ENCODE peak calls at places on chromosomes 11 and 22, in eight cellular contexts. D is cardiac muscle cell, I is cardiac fibroblast, Y is ovary, J is GM12865, O is K562, M is brain microvascular endothelial cell, U is tibial artery. W is an unnamed sample.

GRCh38 chr22:20039683-20040325 is 18.9 kb downstream of the TANGO2 start:
- DNase-seq in D (no peak), O (no peak), I (no peak), J (no peak), M (no peak), Y (no peak), U (no peak), W (peak)

GRCh38 chr11:79525257-79525656 is 84.4 kb upstream of the TENM4 start:
- DNase-seq in M (no peak), O (no peak), D (no peak), J (no peak), Y (no peak), U (no peak), I (no peak), W (no peak)

GRCh38 chr22:17764036-17764435 is 10.2 kb downstream of the BID start:
- DNase-seq in D (no peak), O (no peak), J (no peak), U (no peak), I (no peak), M (no peak), Y (no peak), W (no peak)

GRCh38 chr22:46783721-46784120 is 21.3 kb downstream of the TBC1D22A start:
- DNase-seq in I (no peak), Y (no peak), O (no peak), M (no peak), J (no peak), D (peak), U (no peak), W (no peak)

GRCh38 chr11:44421090-44421675 is 111.2 kb upstream of the ALX4 start:
- DNase-seq in D (no peak), O (no peak), J (no peak), M (no peak), Y (no peak), I (no peak), U (no peak), W (no peak)

GRCh38 chr22:46649176-46650077 is 29.2 kb downstream of the GRAMD4 start:
- DNase-seq in I (peak), U (no peak), D (peak), Y (no peak), O (peak), J (no peak), M (peak), W (peak)

GRCh38 chr11:134292661-134293060 is 16.5 kb downstream of the GLB1L3 start:
- DNase-seq in M (no peak), U (no peak), J (no peak), Y (no peak), D (no peak), O (no peak), I (no peak), W (no peak)

GRCh38 chr11:117022526-117022925 is 75.7 kb downstream of the SIK3 start:
- DNase-seq in J (peak), U (no peak), I (no peak), Y (no peak), D (no peak), M (no peak), O (no peak), W (no peak)

GRCh38 chr11:69662806-69663205 is 12.3 kb downstream of the LTO1 start:
- DNase-seq in I (no peak), M (no peak), O (no peak), D (no peak), U (no peak), Y (peak), J (no peak), W (no peak)

GRCh38 chr11:45850446-45850845 is 3.2 kb downstream of the CRY2 start:
- DNase-seq in O (no peak), Y (no peak), D (peak), M (peak), J (no peak), I (peak), U (no peak), W (no peak)

GRCh38 chr22:27801616-27802388 is at the start of gene MN1:
- DNase-seq in O (no peak), J (peak), M (no peak), I (peak), U (no peak), D (peak), Y (peak), W (no peak)

GRCh38 chr11:122808494-122808893 is 29.8 kb upstream of the CRTAM start:
- DNase-seq in M (peak), D (peak), I (peak), U (no peak), Y (no peak), O (no peak), J (peak), W (no peak)

GRCh38 chr11:66856496-66857233 is at the start of gene LRFN4:
- DNase-seq in O (peak), Y (no peak), J (peak), M (no peak), U (no peak), D (no peak), I (no peak), W (no peak)

GRCh38 chr11:57597971-57598830 is 716 bp downstream of the SERPING1 start:
- DNase-seq in Y (peak), I (peak), J (no peak), D (peak), O (peak), U (peak), M (no peak), W (no peak)

GRCh38 chr11:17471501-17471900 is 5.1 kb downstream of the ABCC8 start:
- DNase-seq in Y (no peak), U (no peak), D (no peak), O (peak), J (peak), I (no peak), M (no peak), W (no peak)

GRCh38 chr22:41367039-41367679 is 14.6 kb upstream of the TEF start:
- DNase-seq in D (peak), O (peak), U (peak), M (peak), J (no peak), Y (peak), I (peak), W (peak)

GRCh38 chr22:41367680-41368542 is 13.8 kb upstream of the TEF start:
- DNase-seq in Y (peak), U (peak), M (no peak), O (no peak), D (peak), J (no peak), I (peak), W (no peak)

GRCh38 chr22:41365425-41365824 is 16.3 kb upstream of the TEF start:
- DNase-seq in O (no peak), Y (no peak), I (no peak), M (no peak), D (no peak), J (no peak), U (no peak), W (no peak)

GRCh38 chr22:41364955-41365354 is 16.8 kb upstream of the TEF start:
- DNase-seq in I (no peak), M (no peak), J (no peak), Y (no peak), O (no peak), D (no peak), U (no peak), W (no peak)

DNA sequence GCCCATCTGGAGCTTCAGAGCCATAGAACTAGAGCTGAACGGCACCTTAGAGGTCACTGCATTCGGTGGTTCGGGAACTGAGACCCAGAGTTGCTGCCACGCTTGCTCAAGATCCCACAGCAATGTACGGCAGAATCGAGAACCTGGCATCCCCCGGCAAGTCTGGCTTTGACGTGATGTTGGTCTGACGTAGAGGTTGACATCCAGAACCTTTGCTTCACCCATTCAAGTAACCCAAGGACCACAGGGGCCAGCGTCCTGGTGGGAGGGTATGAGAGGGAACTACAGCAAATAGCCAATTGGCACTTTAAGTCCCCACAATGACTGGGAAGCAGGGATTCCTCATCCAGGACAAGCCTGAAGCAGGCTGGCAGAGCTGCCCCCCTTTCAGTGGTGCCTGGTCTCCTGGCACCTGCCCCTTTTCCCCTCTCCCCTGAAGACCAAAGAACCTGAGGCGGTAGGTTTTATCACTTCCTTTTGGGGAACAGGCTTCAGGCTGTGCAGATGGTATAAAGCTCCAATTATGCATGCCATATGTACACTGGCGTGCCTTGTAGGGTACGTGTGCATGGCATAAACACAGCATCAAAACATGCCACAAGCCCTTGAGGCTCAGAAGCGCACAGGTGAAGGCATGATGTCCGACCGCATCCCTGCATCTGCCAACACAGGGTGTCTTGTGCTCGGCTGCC is 15.3 kb upstream of the TEF start:
- DNase-seq in M (no peak), D (no peak), O (no peak), I (no peak), U (no peak), J (no peak), Y (no peak), W (no peak)
- TF ChIP-seq CTCF in M (no peak), D (no peak), O (no peak), I (no peak), U (no peak), J (no peak), Y (no peak), W (no peak)

GRCh38 chr11:10918698-10919097 is 60.8 kb upstream of the ZBED5 start:
- DNase-seq in M (no peak), O (no peak), Y (no peak), I (no peak), J (no peak), U (no peak), D (no peak), W (no peak)

GRCh38 chr11:10920205-10920604 is 62.4 kb upstream of the ZBED5 start:
- DNase-seq in U (no peak), I (peak), Y (no peak), J (no peak), D (peak), M (peak), O (peak), W (no peak)

GRCh38 chr11:10916674-10917073 is 58.8 kb upstream of the ZBED5 start:
- DNase-seq in J (no peak), O (no peak), U (no peak), Y (no peak), M (peak), I (no peak), D (no peak), W (no peak)

GRCh38 chr11:10918275-10918674 is 60.4 kb upstream of the ZBED5 start:
- DNase-seq in U (no peak), J (no peak), I (no peak), Y (no peak), M (no peak), D (no peak), O (no peak), W (no peak)

GRCh38 chr11:10917802-10918201 is 59.9 kb upstream of the ZBED5 start:
- DNase-seq in J (no peak), O (no peak), D (no peak), M (no peak), I (no peak), U (no peak), Y (no peak), W (no peak)
- H3K4me3 ChIP-seq in J (no peak), O (no peak), D (no peak), M (no peak), I (no peak), U (no peak), Y (no peak), W (no peak)

DNA sequence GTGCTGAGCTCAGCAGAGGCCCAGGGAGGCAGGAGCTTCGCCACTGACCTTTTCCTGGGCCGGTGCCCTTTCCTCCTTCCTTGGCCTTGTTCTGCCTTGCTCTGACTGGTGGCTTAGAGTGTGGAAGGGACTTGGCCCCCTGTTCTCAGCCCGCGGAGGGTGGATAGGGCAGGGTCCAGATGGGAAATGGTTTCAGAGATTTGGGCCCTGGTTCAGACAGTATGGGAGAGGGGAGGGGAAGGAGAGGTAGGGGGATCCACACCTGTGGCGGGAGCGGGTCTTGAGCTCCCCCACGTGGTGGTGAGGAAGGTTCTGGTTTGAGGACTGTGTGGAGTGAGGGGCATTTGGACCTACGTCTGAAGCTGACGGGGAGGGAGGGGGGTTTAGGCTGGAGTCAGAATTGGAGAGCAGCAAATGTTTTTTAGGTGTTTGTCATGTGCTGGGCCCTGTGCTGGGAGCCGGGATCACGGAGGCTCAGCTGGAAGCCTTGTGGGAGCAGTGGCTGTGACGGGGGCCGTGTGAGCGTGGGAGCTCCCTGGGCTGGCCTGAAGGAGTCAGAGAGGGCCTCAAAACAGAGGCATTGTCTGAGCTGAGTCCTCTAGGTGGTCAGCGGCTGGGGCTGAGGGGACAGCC is 27.2 kb downstream of the SHANK3 start:
- DNase-seq in O (peak), U (no peak), M (no peak), J (peak), D (no peak), Y (no peak), I (no peak), W (no peak)
- TF ChIP-seq CTCF in O (peak), U (no peak), M (peak), J (peak), D (peak), Y (no peak), I (no peak), W (peak)

DNA sequence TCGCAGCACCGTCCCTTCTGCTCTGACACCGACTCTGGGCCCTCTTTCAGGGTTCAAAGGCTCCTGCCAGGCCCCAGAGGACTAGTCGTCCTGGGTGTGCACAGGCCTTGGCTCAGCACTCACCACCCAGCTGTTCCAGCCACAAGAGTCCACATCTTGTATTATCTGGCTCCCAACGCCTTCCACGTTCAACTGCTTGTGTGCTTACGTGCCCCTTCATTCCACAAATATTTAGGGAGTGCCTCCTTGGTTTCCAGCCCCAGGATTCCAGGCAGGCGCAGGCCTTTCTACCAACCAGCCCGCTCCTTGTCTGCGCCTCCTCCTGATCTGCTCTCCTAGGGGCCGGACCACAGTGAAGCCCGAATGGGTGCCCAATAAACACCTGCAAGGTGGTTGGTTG is 70.9 kb downstream of the SCUBE1 start:
- DNase-seq in U (no peak), I (no peak), D (peak), M (no peak), O (no peak), Y (peak), J (no peak), W (no peak)
- H3K4me3 ChIP-seq in U (no peak), I (no peak), D (no peak), M (no peak), O (no peak), Y (no peak), J (no peak), W (no peak)

GRCh38 chr11:125519865-125520834 is 24.1 kb upstream of the FEZ1 start:
- DNase-seq in D (no peak), O (no peak), M (no peak), Y (no peak), U (no peak), J (no peak), I (no peak), W (no peak)
- TF ChIP-seq CTCF in D (no peak), O (no peak), M (no peak), Y (no peak), U (no peak), J (no peak), I (no peak), W (no peak)

GRCh38 chr11:125401746-125402145 is 94.3 kb downstream of the FEZ1 start:
- DNase-seq in Y (peak), J (no peak), M (no peak), I (peak), U (peak), D (peak), O (no peak), W (no peak)

GRCh38 chr11:125407046-125407445 is 89.0 kb downstream of the FEZ1 start:
- DNase-seq in U (no peak), Y (no peak), I (no peak), O (no peak), J (no peak), M (no peak), D (no peak), W (no peak)

GRCh38 chr11:125402436-125402835 is 93.6 kb downstream of the FEZ1 start:
- DNase-seq in M (peak), Y (no peak), U (no peak), O (peak), D (peak), I (peak), J (no peak), W (no peak)

GRCh38 chr11:125404136-125404810 is 91.8 kb downstream of the FEZ1 start:
- DNase-seq in U (no peak), I (peak), D (no peak), O (no peak), Y (no peak), M (no peak), J (no peak), W (no peak)

GRCh38 chr11:125404811-125405481 is 91.1 kb downstream of the FEZ1 start:
- DNase-seq in D (peak), J (peak), O (peak), U (peak), Y (peak), I (peak), M (peak), W (no peak)
- H3K4me3 ChIP-seq in D (no peak), J (no peak), O (no peak), U (no peak), Y (no peak), I (no peak), M (no peak), W (no peak)

GRCh38 chr11:85301895-85302678 is 325.1 kb downstream of the DLG2 start:
- DNase-seq in U (no peak), J (no peak), M (no peak), I (no peak), O (no peak), Y (no peak), D (no peak), W (no peak)
- TF ChIP-seq CTCF in U (no peak), J (no peak), M (no peak), I (no peak), O (no peak), Y (no peak), D (no peak), W (no peak)